ENCODE peak calls at places on chromosomes 1 and 21, in nine cellular contexts. One of them, this sample, is unnamed.

GRCh38 chr21:33834801-33835500 is 80.7 kb downstream of the ATP5PO start:
- DNase-seq in endothelial cell: no peak
- DNase-seq in HAP-1: no peak
- DNase-seq in DMS53: no peak
- DNase-seq in NCI-H345: no peak
- DNase-seq in NCI-H774: no peak
- DNase-seq in activated CD4-positive, alpha-beta T cell treated with anti-CD3 and anti-CD28 coated beads, Interleukin-2, amount 50 U/mL, for 1 hour: no peak
- DNase-seq in NCI-H1436 treated with DMSO at 0.1 percent for 48 hours: no peak
- DNase-seq in tibial artery: no peak
- DNase-seq in this sample: no peak

GRCh38 chr1:6000444-6001288 is 8.4 kb upstream of the NPHP4 start:
- DNase-seq in HAP-1: no peak
- DNase-seq in NCI-H345: no peak
- DNase-seq in activated CD4-positive, alpha-beta T cell treated with anti-CD3 and anti-CD28 coated beads, Interleukin-2, amount 50 U/mL, for 1 hour: no peak
- DNase-seq in NCI-H774: no peak
- DNase-seq in NCI-H1436 treated with DMSO at 0.1 percent for 48 hours: no peak
- DNase-seq in tibial artery: peak; percentile 34
- DNase-seq in DMS53: no peak
- DNase-seq in endothelial cell: no peak
- DNase-seq in this sample: no peak

GRCh38 chr21:35436899-35437298 is 387.8 kb upstream of the RUNX1 start:
- DNase-seq in NCI-H345: no peak
- DNase-seq in endothelial cell: no peak
- DNase-seq in NCI-H1436 treated with DMSO at 0.1 percent for 48 hours: no peak
- DNase-seq in DMS53: peak; percentile 7
- DNase-seq in activated CD4-positive, alpha-beta T cell treated with anti-CD3 and anti-CD28 coated beads, Interleukin-2, amount 50 U/mL, for 1 hour: no peak
- DNase-seq in HAP-1: no peak
- DNase-seq in NCI-H774: no peak
- DNase-seq in tibial artery: no peak
- DNase-seq in this sample: no peak

GRCh38 chr1:165162671-165163241 is 193.8 kb downstream of the LMX1A start:
- DNase-seq in NCI-H1436 treated with DMSO at 0.1 percent for 48 hours: no peak
- DNase-seq in NCI-H345: peak; percentile 82
- DNase-seq in tibial artery: no peak
- DNase-seq in HAP-1: no peak
- DNase-seq in NCI-H774: peak; percentile 36
- DNase-seq in activated CD4-positive, alpha-beta T cell treated with anti-CD3 and anti-CD28 coated beads, Interleukin-2, amount 50 U/mL, for 1 hour: no peak
- DNase-seq in DMS53: peak; percentile 95
- DNase-seq in endothelial cell: peak; percentile 8
- DNase-seq in this sample: no peak

GRCh38 chr1:193408782-193409293 is 222.4 kb upstream of the B3GALT2 start:
- DNase-seq in NCI-H1436 treated with DMSO at 0.1 percent for 48 hours: no peak
- DNase-seq in DMS53: no peak
- DNase-seq in HAP-1: no peak
- DNase-seq in tibial artery: peak; percentile 67
- DNase-seq in endothelial cell: no peak
- DNase-seq in NCI-H774: no peak
- DNase-seq in NCI-H345: no peak
- DNase-seq in activated CD4-positive, alpha-beta T cell treated with anti-CD3 and anti-CD28 coated beads, Interleukin-2, amount 50 U/mL, for 1 hour: peak; percentile 17
- DNase-seq in this sample: no peak

GRCh38 chr21:40752125-40752524 is 94.8 kb downstream of the DSCAM start:
- DNase-seq in NCI-H1436 treated with DMSO at 0.1 percent for 48 hours: no peak
- DNase-seq in tibial artery: no peak
- DNase-seq in NCI-H345: no peak
- DNase-seq in NCI-H774: no peak
- DNase-seq in HAP-1: no peak
- DNase-seq in endothelial cell: no peak
- DNase-seq in DMS53: no peak
- DNase-seq in activated CD4-positive, alpha-beta T cell treated with anti-CD3 and anti-CD28 coated beads, Interleukin-2, amount 50 U/mL, for 1 hour: no peak
- DNase-seq in this sample: no peak

GRCh38 chr21:45309069-45309521 is 21.4 kb upstream of the POFUT2 start:
- DNase-seq in NCI-H1436 treated with DMSO at 0.1 percent for 48 hours: no peak
- DNase-seq in NCI-H345: no peak
- DNase-seq in endothelial cell: peak; percentile 88
- DNase-seq in activated CD4-positive, alpha-beta T cell treated with anti-CD3 and anti-CD28 coated beads, Interleukin-2, amount 50 U/mL, for 1 hour: peak; percentile 48
- DNase-seq in DMS53: peak; percentile 54
- DNase-seq in NCI-H774: no peak
- DNase-seq in tibial artery: peak; percentile 89
- DNase-seq in HAP-1: peak; percentile 85
- DNase-seq in this sample: peak; percentile 66

GRCh38 chr21:40118527-40118926 is 251.3 kb downstream of the PCP4 start:
- DNase-seq in endothelial cell: no peak
- DNase-seq in HAP-1: no peak
- DNase-seq in activated CD4-positive, alpha-beta T cell treated with anti-CD3 and anti-CD28 coated beads, Interleukin-2, amount 50 U/mL, for 1 hour: no peak
- DNase-seq in tibial artery: no peak
- DNase-seq in DMS53: peak; percentile 85
- DNase-seq in NCI-H345: peak; percentile 58
- DNase-seq in NCI-H1436 treated with DMSO at 0.1 percent for 48 hours: no peak
- DNase-seq in NCI-H774: no peak
- DNase-seq in this sample: no peak

GRCh38 chr1:185804206-185804605 is 70.0 kb downstream of the HMCN1 start:
- DNase-seq in tibial artery: no peak
- DNase-seq in endothelial cell: no peak
- DNase-seq in NCI-H345: no peak
- DNase-seq in HAP-1: no peak
- DNase-seq in DMS53: no peak
- DNase-seq in NCI-H774: no peak
- DNase-seq in activated CD4-positive, alpha-beta T cell treated with anti-CD3 and anti-CD28 coated beads, Interleukin-2, amount 50 U/mL, for 1 hour: no peak
- DNase-seq in NCI-H1436 treated with DMSO at 0.1 percent for 48 hours: no peak
- DNase-seq in this sample: no peak

GRCh38 chr1:17279001-17279830 is 28.8 kb upstream of the PADI4 start:
- DNase-seq in HAP-1: no peak
- DNase-seq in activated CD4-positive, alpha-beta T cell treated with anti-CD3 and anti-CD28 coated beads, Interleukin-2, amount 50 U/mL, for 1 hour: no peak
- DNase-seq in NCI-H345: no peak
- DNase-seq in NCI-H1436 treated with DMSO at 0.1 percent for 48 hours: no peak
- DNase-seq in endothelial cell: no peak
- DNase-seq in NCI-H774: no peak
- DNase-seq in DMS53: peak; percentile 33
- DNase-seq in tibial artery: no peak
- DNase-seq in this sample: no peak

GRCh38 chr1:80367058-80367457 is 1360.5 kb upstream of the ADGRL4 start:
- DNase-seq in HAP-1: no peak
- DNase-seq in NCI-H345: no peak
- DNase-seq in endothelial cell: no peak
- DNase-seq in tibial artery: no peak
- DNase-seq in DMS53: no peak
- DNase-seq in NCI-H1436 treated with DMSO at 0.1 percent for 48 hours: no peak
- DNase-seq in activated CD4-positive, alpha-beta T cell treated with anti-CD3 and anti-CD28 coated beads, Interleukin-2, amount 50 U/mL, for 1 hour: no peak
- DNase-seq in NCI-H774: no peak
- DNase-seq in this sample: no peak

GRCh38 chr1:5634893-5635292 is 357.3 kb downstream of the NPHP4 start:
- DNase-seq in endothelial cell: no peak
- DNase-seq in tibial artery: no peak
- DNase-seq in NCI-H345: no peak
- DNase-seq in activated CD4-positive, alpha-beta T cell treated with anti-CD3 and anti-CD28 coated beads, Interleukin-2, amount 50 U/mL, for 1 hour: no peak
- DNase-seq in NCI-H1436 treated with DMSO at 0.1 percent for 48 hours: no peak
- DNase-seq in NCI-H774: no peak
- DNase-seq in HAP-1: no peak
- DNase-seq in DMS53: no peak
- DNase-seq in this sample: no peak

GRCh38 chr1:183689770-183690204 is 36.7 kb upstream of the APOBEC4 start:
- DNase-seq in NCI-H1436 treated with DMSO at 0.1 percent for 48 hours: no peak
- DNase-seq in activated CD4-positive, alpha-beta T cell treated with anti-CD3 and anti-CD28 coated beads, Interleukin-2, amount 50 U/mL, for 1 hour: no peak
- DNase-seq in tibial artery: no peak
- DNase-seq in endothelial cell: no peak
- DNase-seq in HAP-1: no peak
- DNase-seq in NCI-H774: no peak
- DNase-seq in NCI-H345: no peak
- DNase-seq in DMS53: no peak
- DNase-seq in this sample: peak; percentile 28

GRCh38 chr1:44603718-44604117 is 70.6 kb downstream of the TMEM53 start:
- DNase-seq in NCI-H1436 treated with DMSO at 0.1 percent for 48 hours: no peak
- DNase-seq in activated CD4-positive, alpha-beta T cell treated with anti-CD3 and anti-CD28 coated beads, Interleukin-2, amount 50 U/mL, for 1 hour: no peak
- DNase-seq in NCI-H774: peak; percentile 81
- DNase-seq in endothelial cell: no peak
- DNase-seq in tibial artery: no peak
- DNase-seq in DMS53: peak; percentile 61
- DNase-seq in HAP-1: no peak
- DNase-seq in NCI-H345: peak; percentile 80
- DNase-seq in this sample: no peak

GRCh38 chr1:7432102-7432895 is 338.8 kb upstream of the VAMP3 start:
- DNase-seq in NCI-H345: no peak
- DNase-seq in HAP-1: no peak
- DNase-seq in DMS53: no peak
- DNase-seq in tibial artery: no peak
- DNase-seq in endothelial cell: no peak
- DNase-seq in NCI-H1436 treated with DMSO at 0.1 percent for 48 hours: no peak
- DNase-seq in activated CD4-positive, alpha-beta T cell treated with anti-CD3 and anti-CD28 coated beads, Interleukin-2, amount 50 U/mL, for 1 hour: no peak
- DNase-seq in NCI-H774: no peak
- DNase-seq in this sample: no peak

GRCh38 chr1:11052839-11053757 is 6.1 kb upstream of the MASP2 start:
- DNase-seq in HAP-1: peak; percentile 52
- DNase-seq in DMS53: peak; percentile 85
- DNase-seq in NCI-H345: peak; percentile 78
- DNase-seq in NCI-H774: no peak
- DNase-seq in tibial artery: no peak
- DNase-seq in NCI-H1436 treated with DMSO at 0.1 percent for 48 hours: no peak
- DNase-seq in activated CD4-positive, alpha-beta T cell treated with anti-CD3 and anti-CD28 coated beads, Interleukin-2, amount 50 U/mL, for 1 hour: no peak
- DNase-seq in endothelial cell: no peak
- DNase-seq in this sample: no peak

GRCh38 chr1:41239988-41240610 is 2.0 kb downstream of the SCMH1 start:
- DNase-seq in DMS53: peak; percentile 37
- DNase-seq in HAP-1: no peak
- DNase-seq in endothelial cell: no peak
- DNase-seq in NCI-H345: peak; percentile 11
- DNase-seq in NCI-H1436 treated with DMSO at 0.1 percent for 48 hours: no peak
- DNase-seq in tibial artery: no peak
- DNase-seq in NCI-H774: no peak
- DNase-seq in activated CD4-positive, alpha-beta T cell treated with anti-CD3 and anti-CD28 coated beads, Interleukin-2, amount 50 U/mL, for 1 hour: no peak
- DNase-seq in this sample: peak; percentile 49

This sample was measured in MV-4-11.